ENCODE peak calls at places on chromosomes 11 and 22, in four cellular contexts. K, P, B and L are unnamed samples.

GRCh38 chr11:134579709-134580634 is 167.9 kb upstream of the B3GAT1 start:
- DNase-seq in B (no peak), P (no peak), K (no peak), L (no peak)

GRCh38 chr11:63769044-63769718 is 606 bp upstream of the ZFTA start:
- DNase-seq in K (peak), B (no peak), P (peak), L (peak)

GRCh38 chr11:1916132-1916985 is 3.1 kb upstream of the TNNT3 start:
- DNase-seq in B (no peak), K (no peak), P (no peak), L (no peak)

GRCh38 chr11:6237903-6238302 is 986 bp upstream of the CNGA4 start:
- DNase-seq in B (no peak), P (no peak), K (no peak), L (no peak)

GRCh38 chr11:75223954-75224643 is 16.5 kb upstream of the TPBGL start:
- DNase-seq in P (no peak), K (peak), B (peak), L (no peak)

GRCh38 chr11:43573873-43574272 is 106.7 kb upstream of the HSD17B12 start:
- DNase-seq in K (no peak), P (no peak), B (no peak), L (no peak)

GRCh38 chr11:115607621-115608191 is 103.5 kb upstream of the CADM1 start:
- DNase-seq in K (no peak), P (no peak), B (no peak), L (no peak)

GRCh38 chr22:31350410-31350863 is 4.3 kb upstream of the PATZ1 start:
- DNase-seq in B (peak), K (peak), P (no peak), L (peak)

GRCh38 chr22:27480487-27480886 is 321.1 kb downstream of the MN1 start:
- DNase-seq in B (peak), K (no peak), P (no peak), L (peak)

GRCh38 chr22:31340765-31341247 is 5.3 kb downstream of the PATZ1 start:
- DNase-seq in P (no peak), B (no peak), K (no peak), L (no peak)

GRCh38 chr11:20621679-20622078 is 22.3 kb downstream of the SLC6A5 start:
- DNase-seq in P (no peak), K (no peak), B (no peak), L (peak)

GRCh38 chr11:66950113-66950535 is 8.1 kb downstream of the PC start:
- DNase-seq in B (peak), P (peak), K (peak), L (peak)

GRCh38 chr22:37243402-37244113 is 511 bp downstream of the RAC2 start:
- DNase-seq in B (no peak), P (no peak), K (no peak), L (no peak)

GRCh38 chr11:85889676-85890579 is 34.7 kb downstream of the CCDC83 start:
- DNase-seq in K (no peak), P (no peak), B (peak), L (no peak)

GRCh38 chr22:21623402-21623970 is 6.3 kb downstream of the YDJC start:
- DNase-seq in P (no peak), K (no peak), B (no peak), L (no peak)

GRCh38 chr22:50536231-50536630 is 6.4 kb upstream of the TYMP start:
- DNase-seq in B (no peak), K (no peak), P (no peak), L (no peak)

GRCh38 chr11:121207485-121208115 is 85.0 kb upstream of the SC5D start:
- DNase-seq in P (no peak), B (no peak), K (no peak), L (no peak)

DNA sequence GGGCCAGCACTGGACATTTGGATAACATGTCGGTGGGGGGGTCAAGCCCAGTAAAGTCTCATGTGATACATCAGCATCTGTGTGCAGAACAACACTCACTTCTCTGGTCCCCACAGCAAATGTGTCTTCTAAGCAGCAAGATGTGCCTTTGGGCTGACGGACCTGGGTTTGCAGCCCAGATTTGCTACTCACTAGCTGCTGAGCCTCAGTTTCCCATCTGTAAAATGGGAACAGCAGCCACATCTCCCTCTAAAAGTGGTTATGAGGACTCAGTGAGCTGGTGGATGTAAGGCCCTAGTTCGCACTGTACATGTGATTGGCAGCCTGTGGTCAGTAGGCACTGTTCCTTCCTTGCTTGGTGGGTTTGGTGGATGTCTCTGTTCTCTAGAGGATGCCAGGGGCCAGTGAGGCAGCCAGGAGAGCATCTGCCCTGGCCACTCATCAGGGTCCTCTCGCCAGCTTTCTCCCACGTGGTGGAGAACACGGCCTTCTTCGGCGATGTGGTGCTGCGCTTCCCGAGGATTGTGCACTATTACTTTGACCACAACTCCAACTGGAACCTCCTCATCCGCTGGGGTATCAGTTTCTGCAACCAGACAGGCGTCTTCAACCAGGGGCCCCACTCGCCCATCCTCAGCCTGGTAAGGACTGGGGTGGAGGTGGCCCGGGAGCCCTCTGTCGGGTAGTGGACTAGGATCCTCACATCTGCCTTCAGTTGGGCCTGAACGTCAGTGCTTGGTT is 12.5 kb downstream of the CCDC134 start:
- DNase-seq in P (no peak), K (no peak), B (no peak), L (no peak)
- TF ChIP-seq ELF4 in P (no peak), K (no peak), B (no peak), L (no peak)

DNA sequence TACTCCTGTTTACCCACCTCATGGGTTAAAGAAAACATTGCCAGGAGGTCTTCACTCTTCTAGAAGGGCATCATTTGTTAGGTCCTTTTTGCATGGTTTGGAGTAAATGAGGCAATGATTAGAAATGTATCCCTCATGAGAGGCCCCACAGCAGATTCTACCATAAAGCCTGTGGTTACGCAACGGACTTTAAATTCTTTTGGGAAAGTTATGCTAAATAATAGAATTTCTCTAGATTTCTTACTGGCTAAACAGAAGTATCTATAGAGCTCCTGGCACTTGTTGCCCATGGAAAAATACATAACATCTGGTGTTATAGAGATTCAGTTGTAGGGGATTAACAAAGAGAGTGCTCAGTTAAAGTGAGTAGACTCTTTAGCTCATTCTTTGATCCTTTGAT is 15.1 kb upstream of the ATXN10 start:
- DNase-seq in B (peak), P (no peak), K (no peak), L (no peak)
- TF ChIP-seq ELF4 in B (no peak), P (no peak), K (no peak), L (no peak)

GRCh38 chr22:42873361-42873760 is 16.3 kb upstream of the ARFGAP3 start:
- DNase-seq in K (no peak), P (no peak), B (no peak), L (no peak)
- TF ChIP-seq ELF4 in K (no peak), P (no peak), B (no peak), L (no peak)

DNA sequence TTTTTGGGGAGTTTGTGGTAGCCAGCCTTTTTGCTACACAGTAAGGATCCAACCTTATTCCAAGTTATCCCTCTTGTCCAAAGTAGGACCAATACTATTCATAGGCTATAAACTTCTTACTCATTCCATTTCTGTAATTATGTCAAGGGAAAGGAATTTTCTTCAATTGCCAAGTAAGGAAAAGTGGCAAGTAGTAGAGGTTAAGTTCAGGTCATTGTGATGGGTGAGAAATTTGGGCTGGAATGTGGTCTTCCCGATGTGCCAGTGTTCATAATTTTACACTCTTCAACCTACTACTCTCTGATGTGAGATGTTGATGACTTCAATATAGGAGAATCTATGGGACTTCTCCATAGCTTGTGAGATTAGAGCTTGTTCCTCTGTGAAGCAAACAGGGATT is 648.8 kb downstream of the METTL15 start:
- DNase-seq in P (no peak), B (no peak), K (no peak), L (no peak)
- TF ChIP-seq ELF4 in P (no peak), B (no peak), K (no peak), L (no peak)

GRCh38 chr11:60367896-60368295 is 10.4 kb upstream of the MS4A7 start:
- DNase-seq in K (no peak), B (no peak), P (no peak), L (no peak)

GRCh38 chr11:60367009-60367408 is 11.3 kb upstream of the MS4A7 start:
- DNase-seq in B (no peak), K (no peak), P (no peak), L (no peak)

GRCh38 chr11:60360621-60361020 is 17.7 kb upstream of the MS4A7 start:
- DNase-seq in P (no peak), K (no peak), B (no peak), L (no peak)

DNA sequence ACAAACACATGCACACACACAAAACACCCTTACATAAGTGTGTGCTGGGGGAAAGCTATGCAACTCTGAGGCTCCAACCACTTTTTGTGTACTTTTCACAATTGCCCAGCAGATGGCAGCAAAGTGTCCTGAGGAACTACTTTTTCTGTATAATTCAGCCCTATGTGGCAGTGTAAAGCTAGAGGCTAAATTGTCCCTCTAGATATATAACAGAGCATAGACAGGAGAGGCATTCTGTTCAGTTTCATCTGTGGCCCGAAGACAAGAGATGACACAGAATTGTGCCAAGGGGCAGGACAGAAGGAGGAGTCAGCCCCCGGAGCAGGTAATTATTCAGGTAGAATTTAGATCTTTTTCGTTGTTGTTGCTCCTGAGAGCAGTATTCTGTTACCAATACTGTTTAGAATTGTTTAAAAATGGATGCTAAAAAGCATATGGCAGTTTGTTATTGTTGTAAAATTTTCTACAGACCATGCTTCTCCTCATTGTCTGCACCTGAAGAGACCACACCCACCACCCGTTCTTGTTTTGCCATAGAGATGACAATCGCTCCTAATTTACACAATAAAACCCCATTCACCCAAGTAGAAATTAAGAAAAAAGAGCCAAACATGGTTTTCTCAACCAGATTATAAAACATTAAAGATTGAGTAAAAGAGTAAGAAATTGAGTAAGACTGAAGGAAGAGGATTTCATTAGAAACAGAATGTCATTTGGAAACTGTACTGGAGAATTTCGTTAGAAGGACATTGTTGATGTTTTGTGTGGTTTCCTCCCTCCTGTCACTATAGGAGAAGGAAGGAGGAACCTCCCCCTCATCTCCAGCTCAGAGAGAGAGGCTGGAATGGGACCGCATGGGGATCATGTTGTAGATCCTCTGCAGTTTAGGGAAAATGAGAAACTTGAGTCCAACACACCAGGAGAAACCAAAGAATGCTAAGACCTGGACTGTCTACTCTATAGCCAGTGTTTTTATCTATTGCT is 14.5 kb upstream of the MS4A7 start:
- DNase-seq in K (peak), P (peak), B (peak), L (peak)
- TF ChIP-seq ELF4 in K (no peak), P (no peak), B (no peak), L (no peak)